ENCODE peak calls at places on chromosomes 12 and 14, in six cellular contexts. E, S, T, R, G and N are unnamed samples.

GRCh38 chr12:104385510-104385909 is 71.2 kb upstream of the CHST11 start:
- DNase-seq in E (no peak), S (no peak), T (no peak), R (no peak), G (no peak), N (no peak)

GRCh38 chr12:20096430-20096829 is 271.9 kb upstream of the PDE3A start:
- DNase-seq in E (no peak), S (peak), T (no peak), R (no peak), G (no peak), N (no peak)

GRCh38 chr12:56628671-56629458 is 1.3 kb downstream of the BAZ2A start:
- DNase-seq in E (no peak), S (peak), T (peak), R (peak), G (peak), N (peak)

GRCh38 chr14:61177279-61178225 is 103.6 kb downstream of the TMEM30B start:
- DNase-seq in E (no peak), S (no peak), T (no peak), R (no peak), G (no peak), N (no peak)

GRCh38 chr12:94231718-94232117 is 83.3 kb downstream of the PLXNC1 start:
- DNase-seq in E (no peak), S (no peak), T (no peak), R (no peak), G (no peak), N (no peak)

GRCh38 chr14:30874999-30875787 is 834 bp downstream of the COCH start:
- DNase-seq in E (no peak), S (no peak), T (peak), R (no peak), G (no peak), N (no peak)

GRCh38 chr14:104624939-104625338 is 20.4 kb upstream of the TMEM179 start:
- DNase-seq in E (no peak), S (no peak), T (no peak), R (no peak), G (no peak), N (no peak)

GRCh38 chr12:68933564-68933893 is 558 bp upstream of the CPM start:
- DNase-seq in E (no peak), S (no peak), T (no peak), R (no peak), G (no peak), N (no peak)

GRCh38 chr14:99681832-99682148 is 2.3 kb upstream of the CYP46A1 start:
- DNase-seq in E (no peak), S (no peak), T (no peak), R (no peak), G (no peak), N (no peak)

GRCh38 chr12:64840949-64841717 is 16.7 kb downstream of the TBC1D30 start:
- DNase-seq in E (no peak), S (no peak), T (no peak), R (no peak), G (no peak), N (no peak)

GRCh38 chr12:115354476-115354890 is 670.5 kb upstream of the TBX3 start:
- DNase-seq in E (no peak), S (no peak), T (no peak), R (no peak), G (no peak), N (no peak)

GRCh38 chr14:55416866-55417265 is 5.2 kb upstream of the ATG14 start:
- DNase-seq in E (no peak), S (no peak), T (no peak), R (no peak), G (peak), N (no peak)

GRCh38 chr12:27899151-27899661 is 73.3 kb downstream of the PTHLH start:
- DNase-seq in E (no peak), S (peak), T (no peak), R (no peak), G (peak), N (peak)

GRCh38 chr12:89181271-89181920 is 170.9 kb downstream of the DUSP6 start:
- DNase-seq in E (no peak), S (peak), T (no peak), R (no peak), G (peak), N (no peak)

GRCh38 chr14:92625213-92625612 is 111.6 kb downstream of the RIN3 start:
- DNase-seq in E (no peak), S (peak), T (no peak), R (no peak), G (peak), N (peak)

GRCh38 chr14:101506211-101506920 is 54.9 kb upstream of the DIO3 start:
- DNase-seq in E (no peak), S (no peak), T (no peak), R (peak), G (no peak), N (no peak)

GRCh38 chr14:101953151-101953550 is 11.2 kb upstream of the DYNC1H1 start:
- DNase-seq in E (no peak), S (no peak), T (no peak), R (no peak), G (no peak), N (no peak)

GRCh38 chr12:107359382-107359781 is 266.0 kb upstream of the CRY1 start:
- DNase-seq in E (no peak), S (peak), T (no peak), R (no peak), G (no peak), N (no peak)

GRCh38 chr14:32205554-32205953 is 2.5 kb upstream of the RNU6-8 start:
- DNase-seq in E (no peak), S (no peak), T (no peak), R (no peak), G (no peak), N (no peak)
- H3K4me3 ChIP-seq in E (no peak), S (no peak), T (no peak), R (no peak), G (no peak), N (no peak)

GRCh38 chr12:23941780-23942179 is 7.7 kb downstream of the SOX5 start:
- DNase-seq in E (no peak), S (no peak), T (no peak), R (no peak), G (no peak), N (no peak)
- TF ChIP-seq CTCF in E (no peak), S (no peak), T (no peak), R (no peak), G (no peak), N (no peak)

GRCh38 chr12:50398931-50399330 is 1.8 kb upstream of the LARP4 start:
- DNase-seq in E (no peak), S (no peak), T (no peak), R (no peak), G (no peak), N (no peak)

GRCh38 chr12:50402270-50403000 is 1.8 kb downstream of the LARP4 start:
- DNase-seq in E (no peak), S (no peak), T (no peak), R (no peak), G (no peak), N (no peak)

GRCh38 chr12:50401383-50402155 is 884 bp downstream of the LARP4 start:
- DNase-seq in E (no peak), S (no peak), T (no peak), R (no peak), G (peak), N (peak)

GRCh38 chr12:50400638-50401382 is at the start of gene LARP4:
- DNase-seq in E (peak), S (peak), T (peak), R (peak), G (peak), N (peak)

DNA sequence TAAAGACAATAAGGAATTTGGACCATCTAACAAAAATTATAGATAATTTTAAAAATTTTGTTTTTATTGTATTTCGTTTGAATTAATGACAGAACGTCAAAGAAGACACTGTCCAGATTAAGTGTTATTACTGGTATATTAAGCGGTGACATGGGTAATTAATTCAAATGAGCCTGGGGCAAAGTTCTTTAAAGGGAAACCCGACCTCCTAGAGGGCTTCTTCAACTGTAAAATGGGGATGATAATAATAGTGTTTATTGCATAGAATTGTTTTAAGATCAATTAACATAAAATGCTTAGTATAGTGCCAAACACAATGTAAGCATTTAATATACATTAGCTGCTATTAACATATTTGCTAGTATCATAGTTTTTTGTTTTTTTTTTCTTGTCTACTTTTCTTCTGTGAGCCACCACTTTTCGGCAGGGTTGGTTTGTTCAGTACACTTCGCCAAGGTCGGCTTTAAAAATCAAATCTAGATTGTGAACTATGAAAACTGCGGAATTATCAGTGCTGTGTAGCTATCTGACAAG is 514 bp upstream of the LARP4 start:
- DNase-seq in E (no peak), S (no peak), T (no peak), R (no peak), G (no peak), N (no peak)
- H3K4me3 ChIP-seq in E (peak), S (peak), T (peak), R (peak), G (peak), N (peak)

GRCh38 chr14:94903338-94903737 is 133.4 kb upstream of the GSC start:
- DNase-seq in E (no peak), S (no peak), T (no peak), R (no peak), G (no peak), N (no peak)
- TF ChIP-seq CTCF in E (no peak), S (no peak), T (no peak), R (no peak), G (no peak), N (no peak)

DNA sequence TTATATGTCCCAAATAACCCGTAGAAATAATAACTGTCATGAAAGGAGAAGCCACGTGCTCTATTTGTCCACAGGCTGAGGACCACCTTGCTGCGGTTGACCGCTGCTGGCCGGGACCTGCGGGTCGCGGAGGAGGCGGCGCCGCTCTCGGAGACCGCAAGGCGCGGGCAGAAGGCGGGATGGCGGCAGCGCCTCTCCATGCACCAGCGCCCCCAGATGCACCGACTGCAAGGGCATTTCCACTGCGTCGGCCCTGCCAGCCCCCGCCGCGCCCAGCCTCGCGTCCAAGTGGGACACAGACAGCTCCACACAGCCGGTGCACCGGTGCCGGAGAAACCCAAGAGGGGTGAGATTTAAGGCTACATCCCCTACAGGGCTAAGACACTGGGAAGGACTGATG is 21.0 kb downstream of the RPGRIP1 start:
- DNase-seq in E (no peak), S (no peak), T (peak), R (no peak), G (no peak), N (no peak)
- H3K4me3 ChIP-seq in E (peak), S (peak), T (peak), R (no peak), G (no peak), N (no peak)

GRCh38 chr14:63308723-63309317 is 9.9 kb downstream of the GPHB5 start:
- DNase-seq in E (no peak), S (peak), T (no peak), R (no peak), G (peak), N (no peak)
- TF ChIP-seq CTCF in E (no peak), S (peak), T (peak), R (no peak), G (peak), N (peak)